ENCODE peak calls at places on chromosomes 4 and X, in six cellular contexts. One of them, this sample, is unnamed.

GRCh38 chr4:71941001-71941400 is 90.8 kb upstream of the NPFFR2 start:
- DNase-seq in body of pancreas: peak
- DNase-seq in testis: peak
- DNase-seq in colonic mucosa: peak
- DNase-seq in CD8-positive, alpha-beta T cell: no peak
- DNase-seq in upper lobe of right lung: no peak
- DNase-seq in this sample: no peak

GRCh38 chr4:121238461-121238860 is 74.3 kb upstream of the TNIP3 start:
- DNase-seq in body of pancreas: no peak
- DNase-seq in testis: no peak
- DNase-seq in CD8-positive, alpha-beta T cell: no peak
- DNase-seq in colonic mucosa: no peak
- DNase-seq in upper lobe of right lung: no peak
- DNase-seq in this sample: no peak

GRCh38 chrX:147476008-147476407 is 435.7 kb upstream of the FMR1 start:
- DNase-seq in upper lobe of right lung: no peak
- DNase-seq in colonic mucosa: no peak
- DNase-seq in body of pancreas: peak
- DNase-seq in testis: peak
- DNase-seq in CD8-positive, alpha-beta T cell: no peak
- DNase-seq in this sample: no peak

GRCh38 chrX:97743014-97743413 is 859.3 kb downstream of the RPA4 start:
- DNase-seq in CD8-positive, alpha-beta T cell: no peak
- DNase-seq in upper lobe of right lung: no peak
- DNase-seq in testis: no peak
- DNase-seq in body of pancreas: no peak
- DNase-seq in colonic mucosa: peak
- DNase-seq in this sample: peak

GRCh38 chrX:45602151-45602550 is 401.5 kb upstream of the DIPK2B start:
- DNase-seq in testis: no peak
- DNase-seq in colonic mucosa: no peak
- DNase-seq in body of pancreas: no peak
- DNase-seq in upper lobe of right lung: no peak
- DNase-seq in CD8-positive, alpha-beta T cell: no peak
- DNase-seq in this sample: no peak

GRCh38 chr4:12966741-12967140 is 517.4 kb downstream of the RAB28 start:
- DNase-seq in testis: no peak
- DNase-seq in upper lobe of right lung: no peak
- DNase-seq in CD8-positive, alpha-beta T cell: no peak
- DNase-seq in body of pancreas: no peak
- DNase-seq in colonic mucosa: no peak
- DNase-seq in this sample: no peak

GRCh38 chr4:173436149-173436579 is 37.2 kb upstream of the SCRG1 start:
- DNase-seq in colonic mucosa: no peak
- DNase-seq in body of pancreas: no peak
- DNase-seq in upper lobe of right lung: no peak
- DNase-seq in testis: no peak
- DNase-seq in CD8-positive, alpha-beta T cell: no peak
- DNase-seq in this sample: no peak

GRCh38 chrX:102029026-102029425 is 96.5 kb upstream of the TCEAL2 start:
- DNase-seq in body of pancreas: no peak
- DNase-seq in colonic mucosa: no peak
- DNase-seq in CD8-positive, alpha-beta T cell: no peak
- DNase-seq in upper lobe of right lung: no peak
- DNase-seq in testis: no peak
- DNase-seq in this sample: no peak

GRCh38 chr4:98928131-98928504 is 815 bp downstream of the EIF4E start:
- DNase-seq in body of pancreas: peak
- DNase-seq in upper lobe of right lung: peak
- DNase-seq in colonic mucosa: peak
- DNase-seq in CD8-positive, alpha-beta T cell: peak
- DNase-seq in testis: peak
- DNase-seq in this sample: peak

GRCh38 chr4:98932539-98932938 is 3.6 kb upstream of the EIF4E start:
- DNase-seq in colonic mucosa: no peak
- DNase-seq in upper lobe of right lung: no peak
- DNase-seq in testis: no peak
- DNase-seq in CD8-positive, alpha-beta T cell: no peak
- DNase-seq in body of pancreas: no peak
- DNase-seq in this sample: peak

GRCh38 chr4:98929341-98930267 is 671 bp upstream of the EIF4E start:
- DNase-seq in testis: peak
- DNase-seq in CD8-positive, alpha-beta T cell: peak
- DNase-seq in colonic mucosa: peak
- DNase-seq in upper lobe of right lung: peak
- DNase-seq in body of pancreas: peak
- DNase-seq in this sample: peak

GRCh38 chr4:98928505-98929340 is at the start of gene EIF4E:
- DNase-seq in colonic mucosa: peak
- DNase-seq in upper lobe of right lung: peak
- DNase-seq in testis: peak
- DNase-seq in CD8-positive, alpha-beta T cell: peak
- DNase-seq in body of pancreas: peak
- DNase-seq in this sample: peak

GRCh38 chr4:98930311-98930865 is 1.5 kb upstream of the EIF4E start:
- DNase-seq in body of pancreas: no peak
- DNase-seq in CD8-positive, alpha-beta T cell: no peak
- DNase-seq in testis: no peak
- DNase-seq in upper lobe of right lung: no peak
- DNase-seq in colonic mucosa: no peak
- DNase-seq in this sample: peak
- H3K4me3 ChIP-seq in body of pancreas: no peak
- H3K4me3 ChIP-seq in CD8-positive, alpha-beta T cell: peak
- H3K4me3 ChIP-seq in testis: peak
- H3K4me3 ChIP-seq in upper lobe of right lung: peak
- H3K4me3 ChIP-seq in colonic mucosa: no peak
- H3K4me3 ChIP-seq in this sample: peak

GRCh38 chrX:48071986-48072605 is 656 bp upstream of the ZNF630 start:
- DNase-seq in upper lobe of right lung: no peak
- DNase-seq in colonic mucosa: no peak
- DNase-seq in body of pancreas: no peak
- DNase-seq in CD8-positive, alpha-beta T cell: no peak
- DNase-seq in testis: no peak
- DNase-seq in this sample: no peak
- H3K4me3 ChIP-seq in upper lobe of right lung: peak
- H3K4me3 ChIP-seq in colonic mucosa: peak
- H3K4me3 ChIP-seq in body of pancreas: no peak
- H3K4me3 ChIP-seq in CD8-positive, alpha-beta T cell: peak
- H3K4me3 ChIP-seq in testis: peak
- H3K4me3 ChIP-seq in this sample: peak

DNA sequence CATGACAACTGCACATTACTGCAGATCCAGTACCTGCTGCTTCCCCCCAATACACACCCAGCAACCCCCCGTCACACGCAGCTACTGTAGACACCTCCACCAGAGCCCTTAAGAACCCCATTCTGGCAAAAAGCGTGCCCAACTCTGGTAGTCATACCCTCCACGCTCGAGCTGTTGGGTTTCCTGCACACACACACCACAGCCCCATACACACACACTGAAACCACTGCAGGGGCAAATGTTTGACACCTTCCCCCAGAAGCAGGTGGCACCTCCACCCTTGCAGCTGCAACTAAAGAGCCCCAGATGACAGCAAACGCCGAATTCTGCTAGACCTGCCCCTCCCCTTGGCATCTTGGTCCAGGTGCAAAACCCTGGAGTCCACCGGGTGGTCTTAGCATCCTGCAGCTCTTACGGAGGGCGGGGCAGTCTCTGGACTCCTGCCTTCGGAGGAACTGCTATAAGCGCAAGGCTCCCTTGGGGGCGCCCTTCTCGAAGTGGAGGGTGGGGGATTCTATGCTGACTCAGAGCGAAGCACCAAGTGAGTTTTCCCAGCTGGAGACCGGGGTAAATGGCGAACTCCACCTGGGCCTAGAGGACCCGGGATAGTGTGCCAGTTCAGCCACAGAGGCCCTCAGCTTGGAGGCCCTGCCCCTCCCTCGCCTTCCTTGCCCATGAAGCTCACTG is 1.5 kb downstream of the FRMPD3 start:
- DNase-seq in body of pancreas: no peak
- DNase-seq in upper lobe of right lung: no peak
- DNase-seq in testis: no peak
- DNase-seq in colonic mucosa: no peak
- DNase-seq in CD8-positive, alpha-beta T cell: peak
- DNase-seq in this sample: no peak
- H3K4me3 ChIP-seq in body of pancreas: no peak
- H3K4me3 ChIP-seq in upper lobe of right lung: no peak
- H3K4me3 ChIP-seq in testis: no peak
- H3K4me3 ChIP-seq in colonic mucosa: no peak
- H3K4me3 ChIP-seq in CD8-positive, alpha-beta T cell: peak
- H3K4me3 ChIP-seq in this sample: no peak

GRCh38 chr4:177109769-177110168 is 199.9 kb upstream of the NEIL3 start:
- DNase-seq in testis: no peak
- DNase-seq in colonic mucosa: no peak
- DNase-seq in upper lobe of right lung: no peak
- DNase-seq in body of pancreas: no peak
- DNase-seq in CD8-positive, alpha-beta T cell: no peak
- DNase-seq in this sample: no peak

GRCh38 chr4:177107288-177107901 is 202.3 kb upstream of the NEIL3 start:
- DNase-seq in testis: no peak
- DNase-seq in colonic mucosa: no peak
- DNase-seq in body of pancreas: no peak
- DNase-seq in CD8-positive, alpha-beta T cell: no peak
- DNase-seq in upper lobe of right lung: no peak
- DNase-seq in this sample: no peak

GRCh38 chr4:177100307-177100706 is 209.4 kb upstream of the NEIL3 start:
- DNase-seq in body of pancreas: no peak
- DNase-seq in testis: no peak
- DNase-seq in upper lobe of right lung: no peak
- DNase-seq in CD8-positive, alpha-beta T cell: no peak
- DNase-seq in colonic mucosa: no peak
- DNase-seq in this sample: no peak

GRCh38 chr4:177108708-177109107 is 201.0 kb upstream of the NEIL3 start:
- DNase-seq in CD8-positive, alpha-beta T cell: no peak
- DNase-seq in upper lobe of right lung: no peak
- DNase-seq in body of pancreas: no peak
- DNase-seq in testis: no peak
- DNase-seq in colonic mucosa: no peak
- DNase-seq in this sample: peak

DNA sequence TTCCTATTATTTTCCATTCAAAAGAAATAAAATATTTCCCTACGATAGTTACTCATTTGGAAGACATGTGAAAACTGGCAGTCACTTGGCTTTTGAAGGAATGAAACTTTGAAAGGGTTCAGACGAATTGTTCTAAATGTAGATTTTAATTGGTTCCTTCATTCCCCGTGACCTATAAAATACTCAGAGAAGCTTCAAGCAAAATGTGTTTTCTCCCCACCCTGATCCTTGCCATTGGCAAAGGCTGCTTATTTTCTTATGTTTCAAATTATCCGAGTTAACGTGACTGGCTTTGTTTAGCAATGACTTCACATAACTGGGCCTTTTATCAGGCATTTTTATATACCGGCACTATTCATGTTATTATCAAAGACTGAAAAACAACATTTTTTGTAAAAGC is 204.1 kb upstream of the NEIL3 start:
- DNase-seq in CD8-positive, alpha-beta T cell: no peak
- DNase-seq in upper lobe of right lung: no peak
- DNase-seq in body of pancreas: no peak
- DNase-seq in colonic mucosa: no peak
- DNase-seq in testis: no peak
- DNase-seq in this sample: no peak
- H3K4me3 ChIP-seq in CD8-positive, alpha-beta T cell: no peak
- H3K4me3 ChIP-seq in upper lobe of right lung: no peak
- H3K4me3 ChIP-seq in body of pancreas: no peak
- H3K4me3 ChIP-seq in colonic mucosa: no peak
- H3K4me3 ChIP-seq in testis: no peak
- H3K4me3 ChIP-seq in this sample: no peak

GRCh38 chrX:41474726-41475100 is 27.6 kb downstream of the NYX start:
- DNase-seq in upper lobe of right lung: no peak
- DNase-seq in colonic mucosa: no peak
- DNase-seq in testis: no peak
- DNase-seq in CD8-positive, alpha-beta T cell: no peak
- DNase-seq in body of pancreas: no peak
- DNase-seq in this sample: no peak
- H3K4me3 ChIP-seq in upper lobe of right lung: no peak
- H3K4me3 ChIP-seq in colonic mucosa: no peak
- H3K4me3 ChIP-seq in testis: no peak
- H3K4me3 ChIP-seq in CD8-positive, alpha-beta T cell: no peak
- H3K4me3 ChIP-seq in body of pancreas: no peak
- H3K4me3 ChIP-seq in this sample: no peak

GRCh38 chrX:274904-275475 is 6.2 kb upstream of the PLCXD1 start:
- DNase-seq in body of pancreas: peak
- DNase-seq in colonic mucosa: peak
- DNase-seq in CD8-positive, alpha-beta T cell: no peak
- DNase-seq in upper lobe of right lung: peak
- DNase-seq in testis: no peak
- DNase-seq in this sample: no peak
- H3K4me3 ChIP-seq in body of pancreas: no peak
- H3K4me3 ChIP-seq in colonic mucosa: peak
- H3K4me3 ChIP-seq in CD8-positive, alpha-beta T cell: peak
- H3K4me3 ChIP-seq in upper lobe of right lung: peak
- H3K4me3 ChIP-seq in testis: no peak
- H3K4me3 ChIP-seq in this sample: no peak

GRCh38 chr4:73007526-73008100 is 61.9 kb downstream of the COX18 start:
- DNase-seq in colonic mucosa: no peak
- DNase-seq in upper lobe of right lung: no peak
- DNase-seq in body of pancreas: no peak
- DNase-seq in CD8-positive, alpha-beta T cell: no peak
- DNase-seq in testis: no peak
- DNase-seq in this sample: no peak

GRCh38 chr4:73011629-73011985 is 57.9 kb downstream of the COX18 start:
- DNase-seq in CD8-positive, alpha-beta T cell: no peak
- DNase-seq in testis: no peak
- DNase-seq in colonic mucosa: no peak
- DNase-seq in body of pancreas: no peak
- DNase-seq in upper lobe of right lung: no peak
- DNase-seq in this sample: no peak

GRCh38 chr4:73010789-73011628 is 58.5 kb downstream of the COX18 start:
- DNase-seq in body of pancreas: no peak
- DNase-seq in testis: no peak
- DNase-seq in CD8-positive, alpha-beta T cell: no peak
- DNase-seq in upper lobe of right lung: no peak
- DNase-seq in colonic mucosa: no peak
- DNase-seq in this sample: no peak

GRCh38 chr4:73018595-73018994 is 50.9 kb downstream of the COX18 start:
- DNase-seq in testis: no peak
- DNase-seq in CD8-positive, alpha-beta T cell: no peak
- DNase-seq in colonic mucosa: no peak
- DNase-seq in body of pancreas: no peak
- DNase-seq in upper lobe of right lung: no peak
- DNase-seq in this sample: no peak

DNA sequence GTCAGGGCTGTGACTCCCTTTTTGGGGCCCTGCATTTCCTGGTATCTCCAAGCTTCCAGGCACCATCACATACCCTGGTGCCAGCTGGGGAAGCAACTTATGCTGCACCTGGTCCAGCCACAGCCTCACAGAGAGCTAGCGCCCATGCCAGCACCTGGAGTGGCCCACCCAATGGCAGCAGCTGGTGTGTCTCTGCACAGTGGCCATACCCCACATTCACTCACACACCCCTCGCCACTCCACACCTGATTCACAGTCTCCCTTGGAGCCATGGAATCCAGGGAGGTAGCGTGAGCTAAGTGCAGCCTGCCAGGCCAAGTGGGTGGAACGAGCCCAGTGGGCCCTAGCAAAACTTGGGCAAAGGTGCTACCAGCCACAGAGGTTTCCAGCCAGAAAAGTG is 56.8 kb downstream of the COX18 start:
- DNase-seq in CD8-positive, alpha-beta T cell: no peak
- DNase-seq in body of pancreas: no peak
- DNase-seq in testis: no peak
- DNase-seq in upper lobe of right lung: no peak
- DNase-seq in colonic mucosa: no peak
- DNase-seq in this sample: no peak
- H3K4me3 ChIP-seq in CD8-positive, alpha-beta T cell: no peak
- H3K4me3 ChIP-seq in body of pancreas: no peak
- H3K4me3 ChIP-seq in testis: no peak
- H3K4me3 ChIP-seq in upper lobe of right lung: no peak
- H3K4me3 ChIP-seq in colonic mucosa: no peak
- H3K4me3 ChIP-seq in this sample: no peak

GRCh38 chrX:137427813-137428212 is 138.1 kb upstream of the ZIC3 start:
- DNase-seq in body of pancreas: no peak
- DNase-seq in colonic mucosa: no peak
- DNase-seq in testis: no peak
- DNase-seq in upper lobe of right lung: no peak
- DNase-seq in CD8-positive, alpha-beta T cell: no peak
- DNase-seq in this sample: no peak
- H3K4me3 ChIP-seq in body of pancreas: no peak
- H3K4me3 ChIP-seq in colonic mucosa: peak
- H3K4me3 ChIP-seq in testis: peak
- H3K4me3 ChIP-seq in upper lobe of right lung: peak
- H3K4me3 ChIP-seq in CD8-positive, alpha-beta T cell: peak
- H3K4me3 ChIP-seq in this sample: no peak